ENCODE peak calls at places on chromosomes 13 and 19, in eight cellular contexts. A is thyroid gland, I is fibroblast of mammary gland, S is BJ, T is uterus, L is epithelial cell of esophagus, Q is PC-3, C is dorsolateral prefrontal cortex. O is an unnamed sample.

GRCh38 chr13:106143930-106144709 is 391.3 kb downstream of the EFNB2 start:
- DNase-seq in A (peak; percentile 12), I (no peak), S (no peak), T (no peak), L (peak; percentile 90), Q (peak; percentile 88), C (no peak), O (no peak)

GRCh38 chr13:32134991-32135390 is 103.4 kb downstream of the FRY start:
- DNase-seq in A (no peak), I (no peak), S (no peak), T (no peak), L (no peak), Q (no peak), C (no peak), O (peak; percentile 18)

GRCh38 chr13:39105110-39105509 is 66.9 kb downstream of the NHLRC3 start:
- DNase-seq in A (no peak), I (peak; percentile 12), S (no peak), T (no peak), L (peak; percentile 40), Q (no peak), C (no peak), O (peak; percentile 6)

GRCh38 chr19:33690461-33691427 is 69.0 kb downstream of the CHST8 start:
- DNase-seq in A (no peak), I (no peak), S (no peak), T (no peak), L (no peak), Q (peak; percentile 3), C (peak; percentile 39), O (no peak)

GRCh38 chr19:801030-801860 is 4.0 kb downstream of the PTBP1 start:
- DNase-seq in A (peak; percentile 97), I (peak; percentile 55), S (no peak), T (peak; percentile 59), L (no peak), Q (peak; percentile 22), C (no peak), O (peak; percentile 44)

GRCh38 chr19:10514211-10515145 is 2.8 kb downstream of the S1PR5 start:
- DNase-seq in A (no peak), I (no peak), S (no peak), T (no peak), L (no peak), Q (no peak), C (no peak), O (no peak)

GRCh38 chr19:40216013-40216776 is 2.0 kb downstream of the TTC9B start:
- DNase-seq in A (no peak), I (no peak), S (no peak), T (no peak), L (no peak), Q (no peak), C (no peak), O (no peak)

GRCh38 chr13:50089633-50090032 is 74.4 kb downstream of the KCNRG start:
- DNase-seq in A (no peak), I (no peak), S (no peak), T (no peak), L (no peak), Q (no peak), C (no peak), O (no peak)

GRCh38 chr13:24271611-24272451 is 37.5 kb upstream of the C1QTNF9 start:
- DNase-seq in A (peak; percentile 86), I (peak; percentile 77), S (peak; percentile 45), T (peak; percentile 52), L (peak; percentile 49), Q (no peak), C (peak; percentile 80), O (peak; percentile 77)

GRCh38 chr19:10780368-10780767 is 55.6 kb downstream of the TMED1 start:
- DNase-seq in A (no peak), I (peak; percentile 98), S (no peak), T (no peak), L (peak; percentile 36), Q (no peak), C (no peak), O (peak; percentile 24)

GRCh38 chr13:111792956-111793355 is 274.0 kb upstream of the SOX1 start:
- DNase-seq in A (no peak), I (no peak), S (no peak), T (no peak), L (no peak), Q (peak; percentile 0), C (no peak), O (no peak)

GRCh38 chr19:45947926-45948325 is 25.7 kb downstream of the NOVA2 start:
- DNase-seq in A (no peak), I (peak; percentile 32), S (no peak), T (no peak), L (peak; percentile 64), Q (peak; percentile 30), C (no peak), O (peak; percentile 30)

GRCh38 chr19:18590273-18591272 is 2.0 kb downstream of the REX1BD start:
- DNase-seq in A (no peak), I (peak; percentile 73), S (no peak), T (no peak), L (peak; percentile 90), Q (no peak), C (peak; percentile 92), O (peak; percentile 18)

GRCh38 chr13:25249001-25249543 is 38.2 kb downstream of the MTMR6 start:
- DNase-seq in A (no peak), I (peak; percentile 74), S (peak; percentile 17), T (no peak), L (peak; percentile 38), Q (peak; percentile 52), C (no peak), O (peak; percentile 73)

GRCh38 chr19:31319465-31319864 is 29.8 kb downstream of the TSHZ3 start:
- DNase-seq in A (no peak), I (no peak), S (no peak), T (no peak), L (no peak), Q (no peak), C (no peak), O (no peak)

GRCh38 chr19:5138606-5139594 is 170.0 kb downstream of the KDM4B start:
- DNase-seq in A (peak; percentile 24), I (peak; percentile 58), S (peak; percentile 46), T (no peak), L (peak; percentile 63), Q (peak; percentile 57), C (no peak), O (peak; percentile 45)

GRCh38 chr19:8806661-8807060 is 25.4 kb downstream of the ZNF558 start:
- DNase-seq in A (no peak), I (no peak), S (no peak), T (no peak), L (no peak), Q (no peak), C (no peak), O (no peak)
- H3K4me3 ChIP-seq in A (no peak overlapping the region), I (no peak overlapping the region), S (no peak overlapping the region), T (no peak overlapping the region), L (no peak overlapping the region), Q (no peak overlapping the region), C (no peak overlapping the region), O (no peak overlapping the region)

GRCh38 chr13:46140044-46140443 is 35.2 kb upstream of the CPB2 start:
- DNase-seq in A (no peak), I (no peak), S (no peak), T (no peak), L (no peak), Q (no peak), C (no peak), O (no peak)
- TF ChIP-seq CTCF in A (no peak), I (no peak), S (no peak), T (no peak), L (no peak), Q (no peak), C (no peak), O (no peak)

GRCh38 chr13:42129033-42129432 is 80.6 kb downstream of the DGKH start:
- DNase-seq in A (no peak), I (no peak), S (no peak), T (no peak), L (no peak), Q (no peak), C (no peak), O (no peak)
- H3K4me3 ChIP-seq in A (no peak overlapping the region), I (no peak overlapping the region), S (no peak overlapping the region), T (no peak overlapping the region), L (no peak overlapping the region), Q (no peak overlapping the region), C (no peak overlapping the region), O (no peak overlapping the region)

GRCh38 chr13:47594833-47595232 is 406.2 kb downstream of the SUCLA2 start:
- DNase-seq in A (no peak), I (peak; percentile 38), S (no peak), T (no peak), L (peak; percentile 21), Q (peak; percentile 37), C (no peak), O (no peak)
- TF ChIP-seq CTCF in A (no peak), I (peak; percentile 26), S (no peak), T (no peak), L (peak; percentile 29), Q (peak; percentile 49), C (no peak), O (no peak)

DNA sequence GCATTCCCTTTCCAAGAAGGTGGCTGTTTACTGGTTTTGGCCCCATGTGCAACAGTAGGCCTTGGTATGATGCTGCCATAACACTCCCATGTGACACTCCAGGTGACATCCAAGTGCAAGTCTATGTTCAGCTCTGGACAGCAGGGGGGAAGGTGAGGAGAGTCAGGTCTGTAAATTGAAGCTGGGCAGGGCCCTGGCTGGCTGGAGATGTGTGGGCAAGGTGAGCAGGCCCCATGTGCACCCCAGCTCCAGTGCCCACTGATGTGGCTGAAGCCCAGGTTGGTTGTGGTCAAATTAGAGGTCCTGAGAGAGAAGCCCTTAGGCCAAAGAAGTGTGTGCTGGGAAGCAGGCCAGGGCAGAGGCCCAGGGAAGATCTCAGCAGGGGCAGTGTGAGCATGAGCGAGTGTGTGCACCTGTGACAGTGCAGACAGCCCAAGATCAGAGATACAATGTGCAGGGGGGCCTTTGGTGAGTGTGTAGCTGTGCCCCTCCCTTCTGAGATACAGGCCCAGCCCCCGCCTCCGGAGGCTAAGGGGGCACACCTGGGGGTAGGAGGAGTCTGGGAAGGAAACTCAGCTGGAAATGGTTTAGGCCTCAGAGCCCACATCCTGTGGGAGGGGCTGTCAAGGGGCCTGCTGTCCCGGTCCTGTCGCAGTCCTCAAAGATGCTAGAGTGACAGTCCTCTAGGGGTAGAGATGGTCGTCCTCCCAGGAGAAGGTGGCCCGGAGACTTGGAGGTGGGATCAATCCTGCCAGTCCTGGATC is 18.6 kb downstream of the DEDD2 start:
- DNase-seq in A (peak; percentile 15), I (no peak), S (no peak), T (no peak), L (no peak), Q (no peak), C (no peak), O (no peak)
- H3K4me3 ChIP-seq in A (no peak overlapping the region), I (no peak overlapping the region), S (no peak overlapping the region), T (no peak overlapping the region), L (no peak overlapping the region), Q (no peak overlapping the region), C (no peak overlapping the region), O (no peak overlapping the region)

O was measured in AG10803.